ENCODE peak calls at places on chromosomes 2 and 18, in six cellular contexts. F is IMR-90, S is neuronal stem cell, V is trophoblast cell, Y is H1, D is mesenchymal stem cell. C is an unnamed sample.

GRCh38 chr2:48341556-48342133 is 188.3 kb upstream of the STON1 start:
- DNase-seq in F (no peak), S (no peak), V (no peak), Y (no peak), D (no peak), C (no peak)

GRCh38 chr2:37917281-37918228 is 7.5 kb upstream of the RMDN2 start:
- DNase-seq in F (no peak), S (no peak), V (peak; percentile 37), Y (no peak), D (no peak), C (no peak)

GRCh38 chr2:179580378-179581146 is 280.9 kb downstream of the ZNF385B start:
- DNase-seq in F (no peak), S (no peak), V (no peak), Y (no peak), D (no peak), C (no peak)

GRCh38 chr2:237223208-237223861 is 137.6 kb downstream of the COPS8 start:
- DNase-seq in F (peak; percentile 100), S (no peak), V (no peak), Y (no peak), D (peak; percentile 97), C (no peak)

GRCh38 chr2:17373736-17374135 is 144.5 kb downstream of the RAD51AP2 start:
- DNase-seq in F (peak; percentile 49), S (no peak), V (no peak), Y (no peak), D (no peak), C (no peak)

GRCh38 chr2:120323807-120324399 is 22.0 kb upstream of the INHBB start:
- DNase-seq in F (no peak), S (no peak), V (no peak), Y (no peak), D (no peak), C (no peak)

GRCh38 chr2:232884549-232885263 is 14.6 kb downstream of the SNORC start:
- DNase-seq in F (no peak), S (no peak), V (no peak), Y (no peak), D (no peak), C (no peak)

GRCh38 chr2:237536083-237536415 is 30.3 kb upstream of the PRLH start:
- DNase-seq in F (no peak), S (no peak), V (no peak), Y (no peak), D (no peak), C (no peak)

GRCh38 chr2:28583899-28584553 is 88.2 kb downstream of the PLB1 start:
- DNase-seq in F (peak; percentile 97), S (no peak), V (peak; percentile 82), Y (no peak), D (peak; percentile 98), C (no peak)

GRCh38 chr2:163737563-163737962 is 1.8 kb upstream of the FIGN start:
- DNase-seq in F (no peak), S (no peak), V (no peak), Y (no peak), D (no peak), C (no peak)
- H2AFZ ChIP-seq in F (no peak overlapping the region), S (peak overlapping the region; percentile 62), V (no peak overlapping the region), Y (peak overlapping the region; percentile 94), D (no peak overlapping the region), C (no peak overlapping the region)

GRCh38 chr2:222548997-222549396 is 106.9 kb downstream of the FARSB start:
- DNase-seq in F (no peak), S (peak; percentile 65), V (no peak), Y (no peak), D (no peak), C (peak; percentile 53)

GRCh38 chr2:222547108-222547507 is 108.8 kb downstream of the FARSB start:
- DNase-seq in F (no peak), S (no peak), V (no peak), Y (no peak), D (no peak), C (no peak)

GRCh38 chr2:222545821-222546540 is 109.9 kb downstream of the FARSB start:
- DNase-seq in F (no peak), S (no peak), V (no peak), Y (no peak), D (peak; percentile 82), C (no peak)
- H4K8ac ChIP-seq in F (no peak overlapping the region), S (no peak overlapping the region), V (no peak overlapping the region), Y (no peak overlapping the region), D (no peak overlapping the region), C (no peak overlapping the region)

GRCh38 chr18:48294894-48295585 is 114.1 kb downstream of the ZBTB7C start:
- DNase-seq in F (no peak), S (no peak), V (no peak), Y (no peak), D (no peak), C (no peak)

GRCh38 chr18:48296581-48296980 is 112.6 kb downstream of the ZBTB7C start:
- DNase-seq in F (no peak), S (no peak), V (no peak), Y (no peak), D (no peak), C (no peak)

GRCh38 chr18:48297139-48297538 is 112.0 kb downstream of the ZBTB7C start:
- DNase-seq in F (no peak), S (no peak), V (no peak), Y (no peak), D (no peak), C (no peak)

GRCh38 chr18:48293954-48294893 is 115.0 kb downstream of the ZBTB7C start:
- DNase-seq in F (no peak), S (no peak), V (peak; percentile 5), Y (peak; percentile 44), D (no peak), C (no peak)

GRCh38 chr18:48295586-48296311 is 113.4 kb downstream of the ZBTB7C start:
- DNase-seq in F (no peak), S (no peak), V (no peak), Y (peak; percentile 64), D (peak; percentile 8), C (peak; percentile 77)
- H2AFZ ChIP-seq in F (no peak overlapping the region), S (no peak overlapping the region), V (no peak overlapping the region), Y (no peak overlapping the region), D (no peak overlapping the region), C (no peak overlapping the region)

GRCh38 chr2:127040169-127040568 is 66.8 kb downstream of the BIN1 start:
- DNase-seq in F (no peak), S (no peak), V (no peak), Y (no peak), D (no peak), C (no peak)
- H4K8ac ChIP-seq in F (no peak overlapping the region), S (no peak overlapping the region), V (no peak overlapping the region), Y (no peak overlapping the region), D (no peak overlapping the region), C (no peak overlapping the region)

C was measured in H9.